ENCODE peak calls at places on chromosomes 11 and 22, in ten cellular contexts. One of them, this sample, is unnamed.

GRCh38 chr11:31262761-31263160 is 106.8 kb downstream of the DCDC1 start:
- DNase-seq in astrocyte of the spinal cord: peak
- DNase-seq in choroid plexus epithelial cell: no peak
- DNase-seq in CD14-positive monocyte: no peak
- DNase-seq in thoracic aorta: no peak
- DNase-seq in hepatocyte: no peak
- DNase-seq in left ventricle myocardium inferior: no peak
- DNase-seq in BE2C: no peak
- DNase-seq in fibroblast of lung: peak
- DNase-seq in HFFc6: peak
- DNase-seq in this sample: no peak

GRCh38 chr11:59180168-59180567 is 8.2 kb downstream of the DTX4 start:
- DNase-seq in choroid plexus epithelial cell: no peak
- DNase-seq in hepatocyte: no peak
- DNase-seq in left ventricle myocardium inferior: no peak
- DNase-seq in HFFc6: no peak
- DNase-seq in BE2C: no peak
- DNase-seq in CD14-positive monocyte: no peak
- DNase-seq in astrocyte of the spinal cord: no peak
- DNase-seq in fibroblast of lung: no peak
- DNase-seq in thoracic aorta: no peak
- DNase-seq in this sample: no peak

GRCh38 chr11:44006882-44007495 is 40.8 kb upstream of the ACCSL start:
- DNase-seq in astrocyte of the spinal cord: no peak
- DNase-seq in thoracic aorta: no peak
- DNase-seq in fibroblast of lung: no peak
- DNase-seq in choroid plexus epithelial cell: no peak
- DNase-seq in left ventricle myocardium inferior: no peak
- DNase-seq in hepatocyte: no peak
- DNase-seq in HFFc6: no peak
- DNase-seq in BE2C: peak
- DNase-seq in CD14-positive monocyte: no peak
- DNase-seq in this sample: no peak

GRCh38 chr11:73152086-73152853 is 10.2 kb upstream of the FCHSD2 start:
- DNase-seq in choroid plexus epithelial cell: no peak
- DNase-seq in left ventricle myocardium inferior: no peak
- DNase-seq in BE2C: no peak
- DNase-seq in hepatocyte: no peak
- DNase-seq in fibroblast of lung: no peak
- DNase-seq in astrocyte of the spinal cord: no peak
- DNase-seq in thoracic aorta: no peak
- DNase-seq in CD14-positive monocyte: no peak
- DNase-seq in HFFc6: no peak
- DNase-seq in this sample: no peak

GRCh38 chr22:48941903-48942625 is 885.6 kb downstream of the BRD1 start:
- DNase-seq in thoracic aorta: no peak
- DNase-seq in hepatocyte: no peak
- DNase-seq in choroid plexus epithelial cell: no peak
- DNase-seq in BE2C: no peak
- DNase-seq in fibroblast of lung: no peak
- DNase-seq in CD14-positive monocyte: no peak
- DNase-seq in HFFc6: no peak
- DNase-seq in left ventricle myocardium inferior: no peak
- DNase-seq in astrocyte of the spinal cord: no peak
- DNase-seq in this sample: peak

GRCh38 chr11:100831929-100832480 is 144.9 kb downstream of the ARHGAP42 start:
- DNase-seq in left ventricle myocardium inferior: no peak
- DNase-seq in thoracic aorta: no peak
- DNase-seq in astrocyte of the spinal cord: no peak
- DNase-seq in HFFc6: no peak
- DNase-seq in BE2C: no peak
- DNase-seq in fibroblast of lung: no peak
- DNase-seq in CD14-positive monocyte: no peak
- DNase-seq in hepatocyte: no peak
- DNase-seq in choroid plexus epithelial cell: no peak
- DNase-seq in this sample: no peak

GRCh38 chr11:111515591-111515990 is 1.0 kb downstream of the HOATZ start:
- DNase-seq in hepatocyte: no peak
- DNase-seq in choroid plexus epithelial cell: no peak
- DNase-seq in HFFc6: peak
- DNase-seq in astrocyte of the spinal cord: no peak
- DNase-seq in CD14-positive monocyte: no peak
- DNase-seq in left ventricle myocardium inferior: no peak
- DNase-seq in BE2C: no peak
- DNase-seq in fibroblast of lung: no peak
- DNase-seq in thoracic aorta: no peak
- DNase-seq in this sample: no peak

GRCh38 chr22:36180928-36181327 is 20.4 kb upstream of the APOL3 start:
- DNase-seq in hepatocyte: no peak
- DNase-seq in thoracic aorta: no peak
- DNase-seq in HFFc6: no peak
- DNase-seq in left ventricle myocardium inferior: no peak
- DNase-seq in CD14-positive monocyte: no peak
- DNase-seq in BE2C: no peak
- DNase-seq in fibroblast of lung: no peak
- DNase-seq in choroid plexus epithelial cell: no peak
- DNase-seq in astrocyte of the spinal cord: no peak
- DNase-seq in this sample: no peak

GRCh38 chr22:24727218-24727851 is 47.2 kb downstream of the PIWIL3 start:
- DNase-seq in hepatocyte: peak
- DNase-seq in left ventricle myocardium inferior: no peak
- DNase-seq in choroid plexus epithelial cell: peak
- DNase-seq in astrocyte of the spinal cord: peak
- DNase-seq in thoracic aorta: no peak
- DNase-seq in CD14-positive monocyte: no peak
- DNase-seq in fibroblast of lung: peak
- DNase-seq in HFFc6: peak
- DNase-seq in BE2C: peak
- DNase-seq in this sample: no peak

GRCh38 chr11:3051435-3052108 is 5.7 kb downstream of the CARS1 start:
- DNase-seq in astrocyte of the spinal cord: no peak
- DNase-seq in CD14-positive monocyte: no peak
- DNase-seq in choroid plexus epithelial cell: peak
- DNase-seq in BE2C: no peak
- DNase-seq in thoracic aorta: no peak
- DNase-seq in HFFc6: no peak
- DNase-seq in fibroblast of lung: no peak
- DNase-seq in hepatocyte: no peak
- DNase-seq in left ventricle myocardium inferior: no peak
- DNase-seq in this sample: no peak

GRCh38 chr11:92528051-92528450 is 303.4 kb downstream of the FAT3 start:
- DNase-seq in fibroblast of lung: peak
- DNase-seq in CD14-positive monocyte: no peak
- DNase-seq in left ventricle myocardium inferior: no peak
- DNase-seq in astrocyte of the spinal cord: peak
- DNase-seq in hepatocyte: no peak
- DNase-seq in choroid plexus epithelial cell: peak
- DNase-seq in thoracic aorta: no peak
- DNase-seq in BE2C: no peak
- DNase-seq in HFFc6: peak
- DNase-seq in this sample: no peak

GRCh38 chr22:49983148-49984042 is 22.8 kb downstream of the PIM3 start:
- DNase-seq in choroid plexus epithelial cell: no peak
- DNase-seq in fibroblast of lung: no peak
- DNase-seq in thoracic aorta: no peak
- DNase-seq in BE2C: peak
- DNase-seq in left ventricle myocardium inferior: no peak
- DNase-seq in CD14-positive monocyte: no peak
- DNase-seq in hepatocyte: peak
- DNase-seq in HFFc6: no peak
- DNase-seq in astrocyte of the spinal cord: no peak
- DNase-seq in this sample: peak
- TF ChIP-seq CTCF in choroid plexus epithelial cell: peak
- TF ChIP-seq CTCF in fibroblast of lung: no peak
- TF ChIP-seq CTCF in thoracic aorta: peak
- TF ChIP-seq CTCF in BE2C: no peak
- TF ChIP-seq CTCF in left ventricle myocardium inferior: peak
- TF ChIP-seq CTCF in CD14-positive monocyte: peak
- TF ChIP-seq CTCF in hepatocyte: peak
- TF ChIP-seq CTCF in HFFc6: peak
- TF ChIP-seq CTCF in astrocyte of the spinal cord: peak
- TF ChIP-seq CTCF in this sample: peak

DNA sequence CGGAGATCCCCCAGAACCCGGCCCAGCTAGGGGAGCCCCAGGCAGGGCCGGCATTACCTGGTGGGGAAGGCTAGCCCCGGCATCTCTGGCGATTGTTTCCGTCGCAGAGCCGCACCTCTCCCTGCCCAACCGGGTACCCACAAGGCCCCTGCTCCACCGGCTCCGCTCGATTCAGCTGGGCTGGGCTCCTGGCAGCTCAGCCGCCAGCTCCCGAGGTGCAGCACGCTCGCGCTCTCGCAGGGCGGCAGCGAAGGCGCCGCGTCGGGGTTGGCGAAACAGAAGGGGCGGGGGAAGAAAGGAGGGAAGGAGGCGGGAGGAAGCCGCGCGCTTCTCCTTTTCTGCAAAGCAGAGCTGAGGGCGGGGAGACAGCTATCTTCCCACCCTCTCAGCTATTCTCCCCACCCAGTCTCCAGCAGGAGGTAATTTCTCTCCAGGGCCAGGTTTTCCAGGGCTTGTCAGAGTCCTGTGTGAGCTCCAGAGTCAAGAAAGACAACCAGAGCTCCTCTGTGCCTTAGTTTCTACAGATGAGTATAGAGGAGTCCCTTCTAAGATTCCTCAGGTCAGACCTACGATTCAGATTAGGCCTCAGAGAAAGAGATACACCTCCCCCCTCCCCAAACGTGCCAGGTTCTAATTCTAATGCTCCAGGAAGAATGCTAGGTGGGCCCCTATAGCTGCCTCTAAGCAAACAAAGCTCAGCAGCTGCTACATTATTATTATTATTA is 62.0 kb downstream of the PAK1 start:
- DNase-seq in BE2C: peak
- DNase-seq in CD14-positive monocyte: peak
- DNase-seq in HFFc6: peak
- DNase-seq in astrocyte of the spinal cord: peak
- DNase-seq in left ventricle myocardium inferior: peak
- DNase-seq in choroid plexus epithelial cell: peak
- DNase-seq in thoracic aorta: peak
- DNase-seq in fibroblast of lung: peak
- DNase-seq in hepatocyte: peak
- DNase-seq in this sample: peak
- TF ChIP-seq CTCF in BE2C: no peak
- TF ChIP-seq CTCF in CD14-positive monocyte: no peak
- TF ChIP-seq CTCF in HFFc6: no peak
- TF ChIP-seq CTCF in astrocyte of the spinal cord: no peak
- TF ChIP-seq CTCF in left ventricle myocardium inferior: peak
- TF ChIP-seq CTCF in choroid plexus epithelial cell: no peak
- TF ChIP-seq CTCF in thoracic aorta: no peak
- TF ChIP-seq CTCF in fibroblast of lung: no peak
- TF ChIP-seq CTCF in hepatocyte: no peak
- TF ChIP-seq CTCF in this sample: peak

GRCh38 chr11:61889831-61890230 is 1.5 kb downstream of the FADS3 start:
- DNase-seq in astrocyte of the spinal cord: no peak
- DNase-seq in choroid plexus epithelial cell: no peak
- DNase-seq in CD14-positive monocyte: no peak
- DNase-seq in left ventricle myocardium inferior: no peak
- DNase-seq in fibroblast of lung: no peak
- DNase-seq in HFFc6: no peak
- DNase-seq in hepatocyte: no peak
- DNase-seq in thoracic aorta: no peak
- DNase-seq in BE2C: no peak
- DNase-seq in this sample: no peak

GRCh38 chr11:61893981-61894380 is 2.6 kb upstream of the FADS3 start:
- DNase-seq in CD14-positive monocyte: no peak
- DNase-seq in astrocyte of the spinal cord: peak
- DNase-seq in fibroblast of lung: peak
- DNase-seq in HFFc6: peak
- DNase-seq in choroid plexus epithelial cell: peak
- DNase-seq in BE2C: no peak
- DNase-seq in thoracic aorta: no peak
- DNase-seq in left ventricle myocardium inferior: no peak
- DNase-seq in hepatocyte: no peak
- DNase-seq in this sample: no peak

GRCh38 chr11:61892085-61892370 is 683 bp upstream of the FADS3 start:
- DNase-seq in CD14-positive monocyte: no peak
- DNase-seq in choroid plexus epithelial cell: no peak
- DNase-seq in hepatocyte: no peak
- DNase-seq in astrocyte of the spinal cord: no peak
- DNase-seq in BE2C: no peak
- DNase-seq in fibroblast of lung: no peak
- DNase-seq in HFFc6: no peak
- DNase-seq in thoracic aorta: no peak
- DNase-seq in left ventricle myocardium inferior: no peak
- DNase-seq in this sample: no peak

GRCh38 chr11:61890536-61891330 is 612 bp downstream of the FADS3 start:
- DNase-seq in CD14-positive monocyte: peak
- DNase-seq in choroid plexus epithelial cell: peak
- DNase-seq in BE2C: peak
- DNase-seq in HFFc6: peak
- DNase-seq in hepatocyte: peak
- DNase-seq in astrocyte of the spinal cord: peak
- DNase-seq in thoracic aorta: peak
- DNase-seq in fibroblast of lung: peak
- DNase-seq in left ventricle myocardium inferior: peak
- DNase-seq in this sample: no peak

DNA sequence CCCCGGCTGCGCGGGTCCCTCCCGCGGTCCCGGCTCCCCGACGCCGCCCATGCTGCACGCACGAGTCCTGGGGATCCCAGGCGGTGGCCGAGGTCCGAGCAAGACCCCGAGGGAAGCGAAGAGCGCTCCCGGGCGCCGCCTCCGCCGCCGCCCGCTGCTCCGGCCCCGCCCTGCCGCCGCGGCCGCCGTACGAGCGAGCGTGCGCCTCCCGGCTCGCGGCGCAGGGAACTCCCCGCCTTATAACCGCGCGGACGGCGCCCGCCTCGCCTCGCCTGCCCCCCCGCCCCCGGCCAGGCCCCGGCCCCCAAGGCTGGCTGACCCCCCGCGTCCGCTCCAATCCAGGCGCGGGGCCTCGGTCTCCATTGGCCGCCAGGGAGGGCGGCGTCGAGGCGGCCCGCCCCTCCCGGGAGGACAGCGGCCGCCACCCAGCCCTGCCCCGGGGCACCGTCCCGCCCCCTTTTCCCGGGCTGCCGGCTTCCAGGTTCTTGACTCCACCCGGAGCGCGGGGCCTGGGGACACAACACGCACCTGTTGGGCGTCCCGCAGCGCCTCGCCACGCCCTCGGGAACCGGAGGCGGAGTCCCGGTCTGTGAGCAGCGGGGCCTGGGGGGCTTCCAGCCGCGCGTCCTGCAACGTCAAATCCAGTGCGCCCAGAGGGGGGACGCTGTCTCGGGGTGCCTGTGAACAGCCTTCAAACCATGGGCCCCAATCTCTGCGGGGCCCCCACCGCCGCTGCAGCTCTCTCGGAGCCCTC is at the start of gene FADS3:
- DNase-seq in HFFc6: peak
- DNase-seq in thoracic aorta: peak
- DNase-seq in choroid plexus epithelial cell: peak
- DNase-seq in CD14-positive monocyte: no peak
- DNase-seq in left ventricle myocardium inferior: peak
- DNase-seq in fibroblast of lung: peak
- DNase-seq in BE2C: peak
- DNase-seq in hepatocyte: peak
- DNase-seq in astrocyte of the spinal cord: peak
- DNase-seq in this sample: no peak
- TF ChIP-seq CTCF in HFFc6: no peak
- TF ChIP-seq CTCF in thoracic aorta: no peak
- TF ChIP-seq CTCF in choroid plexus epithelial cell: no peak
- TF ChIP-seq CTCF in CD14-positive monocyte: no peak
- TF ChIP-seq CTCF in left ventricle myocardium inferior: peak
- TF ChIP-seq CTCF in fibroblast of lung: no peak
- TF ChIP-seq CTCF in BE2C: no peak
- TF ChIP-seq CTCF in hepatocyte: no peak
- TF ChIP-seq CTCF in astrocyte of the spinal cord: no peak
- TF ChIP-seq CTCF in this sample: peak

GRCh38 chr11:67261635-67261941 is 4.7 kb upstream of the GRK2 start:
- DNase-seq in CD14-positive monocyte: no peak
- DNase-seq in fibroblast of lung: no peak
- DNase-seq in choroid plexus epithelial cell: no peak
- DNase-seq in astrocyte of the spinal cord: no peak
- DNase-seq in HFFc6: no peak
- DNase-seq in left ventricle myocardium inferior: no peak
- DNase-seq in hepatocyte: no peak
- DNase-seq in thoracic aorta: no peak
- DNase-seq in BE2C: no peak
- DNase-seq in this sample: no peak
- TF ChIP-seq CTCF in CD14-positive monocyte: no peak
- TF ChIP-seq CTCF in fibroblast of lung: no peak
- TF ChIP-seq CTCF in choroid plexus epithelial cell: peak
- TF ChIP-seq CTCF in astrocyte of the spinal cord: peak
- TF ChIP-seq CTCF in HFFc6: peak
- TF ChIP-seq CTCF in left ventricle myocardium inferior: no peak
- TF ChIP-seq CTCF in hepatocyte: peak
- TF ChIP-seq CTCF in thoracic aorta: no peak
- TF ChIP-seq CTCF in BE2C: peak
- TF ChIP-seq CTCF in this sample: peak

This sample was measured in chondrocyte.